ENCODE peak calls at places on chromosomes 1 and 21, in six cellular contexts. One of them, this sample, is unnamed. For H3K27me3, the result is how much of the 10 kb centered on the place peaks cover.

GRCh38 chr1:22184892-22185612 is 42.2 kb upstream of the WNT4 start:
- DNase-seq in GM23248: no peak
- DNase-seq in CD8-positive, alpha-beta T cell: no peak
- DNase-seq in MM.1S: no peak
- DNase-seq in dorsolateral prefrontal cortex: no peak
- DNase-seq in adrenal gland: no peak
- DNase-seq in this sample: peak

GRCh38 chr1:234322979-234323378 is 50.3 kb upstream of the COA6 start:
- DNase-seq in GM23248: peak
- DNase-seq in CD8-positive, alpha-beta T cell: peak
- DNase-seq in MM.1S: peak
- DNase-seq in dorsolateral prefrontal cortex: no peak
- DNase-seq in adrenal gland: peak
- DNase-seq in this sample: peak

GRCh38 chr1:6800728-6801127 is 15.5 kb downstream of the CAMTA1 start:
- DNase-seq in GM23248: peak
- DNase-seq in CD8-positive, alpha-beta T cell: no peak
- DNase-seq in MM.1S: no peak
- DNase-seq in dorsolateral prefrontal cortex: no peak
- DNase-seq in adrenal gland: no peak
- DNase-seq in this sample: peak

GRCh38 chr1:158286966-158287365 is 2.8 kb upstream of the CD1C start:
- DNase-seq in GM23248: no peak
- DNase-seq in CD8-positive, alpha-beta T cell: no peak
- DNase-seq in MM.1S: no peak
- DNase-seq in dorsolateral prefrontal cortex: no peak
- DNase-seq in adrenal gland: no peak
- DNase-seq in this sample: no peak

GRCh38 chr1:175564723-175565122 is 178.7 kb downstream of the TNR start:
- DNase-seq in GM23248: no peak
- DNase-seq in CD8-positive, alpha-beta T cell: no peak
- DNase-seq in MM.1S: no peak
- DNase-seq in dorsolateral prefrontal cortex: no peak
- DNase-seq in adrenal gland: no peak
- DNase-seq in this sample: no peak

GRCh38 chr1:4512622-4513021 is 141.8 kb upstream of the AJAP1 start:
- DNase-seq in GM23248: no peak
- DNase-seq in CD8-positive, alpha-beta T cell: no peak
- DNase-seq in MM.1S: no peak
- DNase-seq in dorsolateral prefrontal cortex: no peak
- DNase-seq in adrenal gland: peak
- DNase-seq in this sample: no peak

GRCh38 chr1:38817958-38818705 is 41.4 kb downstream of the RRAGC start:
- DNase-seq in GM23248: peak
- DNase-seq in CD8-positive, alpha-beta T cell: peak
- DNase-seq in MM.1S: peak
- DNase-seq in dorsolateral prefrontal cortex: no peak
- DNase-seq in adrenal gland: peak
- DNase-seq in this sample: peak

GRCh38 chr1:226125831-226126230 is 60.7 kb downstream of the ACBD3 start:
- DNase-seq in GM23248: no peak
- DNase-seq in CD8-positive, alpha-beta T cell: no peak
- DNase-seq in MM.1S: no peak
- DNase-seq in dorsolateral prefrontal cortex: no peak
- DNase-seq in adrenal gland: no peak
- DNase-seq in this sample: no peak

GRCh38 chr1:196609114-196609737 is 986 bp upstream of the KCNT2 start:
- DNase-seq in GM23248: peak
- DNase-seq in CD8-positive, alpha-beta T cell: no peak
- DNase-seq in MM.1S: no peak
- DNase-seq in dorsolateral prefrontal cortex: no peak
- DNase-seq in adrenal gland: no peak
- DNase-seq in this sample: no peak

GRCh38 chr1:235939488-235939775 is 72.7 kb upstream of the LYST start:
- DNase-seq in GM23248: peak
- DNase-seq in CD8-positive, alpha-beta T cell: no peak
- DNase-seq in MM.1S: no peak
- DNase-seq in dorsolateral prefrontal cortex: no peak
- DNase-seq in adrenal gland: no peak
- DNase-seq in this sample: peak

GRCh38 chr21:41763996-41764395 is 2.9 kb downstream of the RIPK4 start:
- DNase-seq in GM23248: no peak
- DNase-seq in CD8-positive, alpha-beta T cell: no peak
- DNase-seq in MM.1S: no peak
- DNase-seq in dorsolateral prefrontal cortex: no peak
- DNase-seq in adrenal gland: no peak
- DNase-seq in this sample: no peak

GRCh38 chr1:53134961-53135734 is 7.3 kb downstream of the SLC1A7 start:
- DNase-seq in GM23248: peak
- DNase-seq in CD8-positive, alpha-beta T cell: no peak
- DNase-seq in MM.1S: no peak
- DNase-seq in dorsolateral prefrontal cortex: no peak
- DNase-seq in adrenal gland: no peak
- DNase-seq in this sample: peak

GRCh38 chr21:32281531-32281930 is 2.7 kb upstream of the MIS18A start:
- DNase-seq in GM23248: no peak
- DNase-seq in CD8-positive, alpha-beta T cell: no peak
- DNase-seq in MM.1S: no peak
- DNase-seq in dorsolateral prefrontal cortex: no peak
- DNase-seq in adrenal gland: no peak
- DNase-seq in this sample: peak

GRCh38 chr21:15058718-15059316 is 6.0 kb downstream of the NRIP1 start:
- DNase-seq in GM23248: peak
- DNase-seq in CD8-positive, alpha-beta T cell: no peak
- DNase-seq in MM.1S: peak
- DNase-seq in dorsolateral prefrontal cortex: no peak
- DNase-seq in adrenal gland: no peak
- DNase-seq in this sample: peak

GRCh38 chr1:112737573-112737972 is 22.4 kb upstream of the PPM1J start:
- DNase-seq in GM23248: no peak
- DNase-seq in CD8-positive, alpha-beta T cell: no peak
- DNase-seq in MM.1S: no peak
- DNase-seq in dorsolateral prefrontal cortex: no peak
- DNase-seq in adrenal gland: no peak
- DNase-seq in this sample: no peak

GRCh38 chr1:148264374-148265276 is 112.5 kb upstream of the NBPF11 start:
- DNase-seq in GM23248: peak
- DNase-seq in CD8-positive, alpha-beta T cell: no peak
- DNase-seq in MM.1S: no peak
- DNase-seq in dorsolateral prefrontal cortex: no peak
- DNase-seq in adrenal gland: no peak
- DNase-seq in this sample: peak

GRCh38 chr1:91807921-91808620 is 77.9 kb downstream of the TGFBR3 start:
- DNase-seq in GM23248: no peak
- DNase-seq in CD8-positive, alpha-beta T cell: no peak
- DNase-seq in MM.1S: no peak
- DNase-seq in dorsolateral prefrontal cortex: no peak
- DNase-seq in adrenal gland: no peak
- DNase-seq in this sample: no peak

DNA sequence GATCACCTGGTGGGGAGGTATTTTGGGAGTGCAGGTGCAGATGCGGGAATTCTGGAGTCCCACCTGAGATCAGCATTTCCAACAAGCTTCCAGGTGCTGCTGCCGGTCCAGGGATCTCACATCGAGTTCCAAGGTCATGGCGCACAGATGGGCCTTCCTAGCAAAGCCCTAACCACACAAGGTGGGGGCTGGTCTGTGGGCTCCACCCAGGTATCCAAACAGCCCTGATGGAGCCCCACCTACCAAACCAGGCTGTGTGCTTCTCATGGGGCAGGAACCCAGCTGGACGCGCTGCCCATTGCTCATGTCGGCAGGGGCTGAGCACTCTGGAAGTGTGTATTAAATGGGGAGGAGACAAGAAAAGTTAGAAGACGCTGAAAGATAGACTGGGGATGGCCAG is 35.0 kb upstream of the TMEM51 start:
- DNase-seq in GM23248: no peak
- DNase-seq in CD8-positive, alpha-beta T cell: no peak
- DNase-seq in MM.1S: no peak
- DNase-seq in dorsolateral prefrontal cortex: no peak
- DNase-seq in adrenal gland: no peak
- DNase-seq in this sample: no peak
- H3K27me3 ChIP-seq in GM23248: under half
- H3K27me3 ChIP-seq in CD8-positive, alpha-beta T cell: under half
- H3K27me3 ChIP-seq in MM.1S: under half
- H3K27me3 ChIP-seq in dorsolateral prefrontal cortex: under half
- H3K27me3 ChIP-seq in adrenal gland: under half
- H3K27me3 ChIP-seq in this sample: under half

GRCh38 chr1:189775343-189775742 is 702.3 kb downstream of the BRINP3 start:
- DNase-seq in GM23248: peak
- DNase-seq in CD8-positive, alpha-beta T cell: no peak
- DNase-seq in MM.1S: no peak
- DNase-seq in dorsolateral prefrontal cortex: no peak
- DNase-seq in adrenal gland: no peak
- DNase-seq in this sample: peak
- H3K27me3 ChIP-seq in GM23248: under half
- H3K27me3 ChIP-seq in CD8-positive, alpha-beta T cell: under half
- H3K27me3 ChIP-seq in MM.1S: under half
- H3K27me3 ChIP-seq in dorsolateral prefrontal cortex: under half
- H3K27me3 ChIP-seq in adrenal gland: under half
- H3K27me3 ChIP-seq in this sample: under half

DNA sequence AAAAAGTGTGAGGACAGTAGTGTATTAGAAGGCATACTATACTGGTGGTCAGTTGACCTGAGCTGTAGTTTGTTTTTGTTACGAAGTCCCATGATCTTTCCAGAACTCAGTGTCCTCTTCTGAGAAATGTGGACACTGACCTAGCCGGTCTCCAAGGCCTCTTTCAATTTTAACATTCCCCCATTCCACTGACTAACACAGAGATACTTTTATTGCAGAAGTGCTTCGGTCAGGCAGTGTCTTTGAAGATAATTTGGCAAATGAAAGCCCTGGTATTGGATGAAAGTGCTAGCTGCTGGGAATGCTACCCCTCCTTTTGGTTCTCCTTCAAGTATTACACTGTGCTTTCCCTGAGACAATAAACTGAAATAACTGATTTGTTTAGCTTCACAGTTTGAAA is 89.4 kb downstream of the LMO4 start:
- DNase-seq in GM23248: no peak
- DNase-seq in CD8-positive, alpha-beta T cell: no peak
- DNase-seq in MM.1S: no peak
- DNase-seq in dorsolateral prefrontal cortex: no peak
- DNase-seq in adrenal gland: no peak
- DNase-seq in this sample: no peak
- H3K27me3 ChIP-seq in GM23248: under half
- H3K27me3 ChIP-seq in CD8-positive, alpha-beta T cell: under half
- H3K27me3 ChIP-seq in MM.1S: under half
- H3K27me3 ChIP-seq in dorsolateral prefrontal cortex: under half
- H3K27me3 ChIP-seq in adrenal gland: under half
- H3K27me3 ChIP-seq in this sample: under half

DNA sequence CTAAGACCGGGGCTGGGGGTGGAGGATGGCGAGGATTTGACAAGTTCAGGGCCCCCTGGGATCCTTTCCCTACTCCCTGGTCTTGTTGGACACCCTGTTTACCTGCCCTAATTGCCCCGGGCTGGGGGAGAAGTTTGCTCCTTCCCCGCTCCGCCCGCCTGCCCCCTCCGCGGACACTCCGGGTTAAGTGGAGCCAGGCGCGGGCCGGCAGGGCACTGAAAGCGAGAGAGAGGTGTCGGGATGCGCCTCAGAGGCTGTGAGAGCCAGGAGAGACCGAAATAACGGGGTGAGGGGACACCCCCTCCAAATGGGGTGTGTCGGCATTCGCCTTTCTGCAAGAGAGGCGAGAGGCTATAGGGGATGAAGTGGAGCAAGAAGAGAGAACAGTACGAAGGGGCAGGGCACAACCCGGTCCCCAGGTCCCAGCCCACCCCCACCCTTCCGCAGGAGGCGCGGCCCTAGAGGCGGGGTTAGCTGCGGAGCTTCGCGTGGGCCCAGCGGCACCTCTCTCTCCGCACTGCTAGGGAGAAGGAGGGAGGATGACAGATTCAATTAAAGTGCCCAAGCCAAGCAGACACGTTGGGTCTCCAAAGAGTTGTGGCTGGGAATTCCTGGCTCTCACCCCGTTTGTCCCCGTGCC is 3.8 kb downstream of the EFNA3 start:
- DNase-seq in GM23248: peak
- DNase-seq in CD8-positive, alpha-beta T cell: no peak
- DNase-seq in MM.1S: no peak
- DNase-seq in dorsolateral prefrontal cortex: no peak
- DNase-seq in adrenal gland: no peak
- DNase-seq in this sample: no peak
- H3K27me3 ChIP-seq in GM23248: under half
- H3K27me3 ChIP-seq in CD8-positive, alpha-beta T cell: under half
- H3K27me3 ChIP-seq in MM.1S: half or more
- H3K27me3 ChIP-seq in dorsolateral prefrontal cortex: under half
- H3K27me3 ChIP-seq in adrenal gland: under half
- H3K27me3 ChIP-seq in this sample: half or more

GRCh38 chr1:205985330-205986005 is 17.7 kb downstream of the RAB7B start:
- DNase-seq in GM23248: peak
- DNase-seq in CD8-positive, alpha-beta T cell: no peak
- DNase-seq in MM.1S: no peak
- DNase-seq in dorsolateral prefrontal cortex: no peak
- DNase-seq in adrenal gland: no peak
- DNase-seq in this sample: peak

GRCh38 chr1:205986291-205986690 is 16.9 kb downstream of the RAB7B start:
- DNase-seq in GM23248: peak
- DNase-seq in CD8-positive, alpha-beta T cell: no peak
- DNase-seq in MM.1S: peak
- DNase-seq in dorsolateral prefrontal cortex: no peak
- DNase-seq in adrenal gland: no peak
- DNase-seq in this sample: no peak

GRCh38 chr1:205983925-205984725 is 19.1 kb downstream of the RAB7B start:
- DNase-seq in GM23248: peak
- DNase-seq in CD8-positive, alpha-beta T cell: no peak
- DNase-seq in MM.1S: peak
- DNase-seq in dorsolateral prefrontal cortex: peak
- DNase-seq in adrenal gland: peak
- DNase-seq in this sample: peak

GRCh38 chr1:205988585-205988995 is 14.6 kb downstream of the RAB7B start:
- DNase-seq in GM23248: no peak
- DNase-seq in CD8-positive, alpha-beta T cell: no peak
- DNase-seq in MM.1S: no peak
- DNase-seq in dorsolateral prefrontal cortex: no peak
- DNase-seq in adrenal gland: no peak
- DNase-seq in this sample: no peak

DNA sequence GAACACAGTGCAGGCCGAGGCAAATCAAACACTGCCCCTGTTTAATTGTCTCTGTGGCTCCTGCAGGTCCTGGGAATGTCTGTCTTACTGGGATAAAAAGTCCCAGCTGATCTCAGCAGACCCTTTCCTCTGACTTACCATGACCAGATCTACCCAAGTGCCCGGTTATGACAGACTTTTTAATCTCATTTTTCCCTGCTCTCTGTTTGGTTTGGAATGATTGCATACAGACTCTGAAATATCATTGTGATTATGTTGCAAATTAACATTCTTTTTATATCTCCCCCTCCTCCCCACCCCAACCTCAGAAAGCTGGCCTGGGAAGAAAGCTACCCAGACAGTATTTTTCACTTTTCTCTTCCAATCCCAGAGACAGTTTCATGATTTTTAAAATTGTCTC is 16.3 kb downstream of the RAB7B start:
- DNase-seq in GM23248: no peak
- DNase-seq in CD8-positive, alpha-beta T cell: no peak
- DNase-seq in MM.1S: no peak
- DNase-seq in dorsolateral prefrontal cortex: no peak
- DNase-seq in adrenal gland: no peak
- DNase-seq in this sample: no peak
- H3K27me3 ChIP-seq in GM23248: under half
- H3K27me3 ChIP-seq in CD8-positive, alpha-beta T cell: under half
- H3K27me3 ChIP-seq in MM.1S: under half
- H3K27me3 ChIP-seq in dorsolateral prefrontal cortex: under half
- H3K27me3 ChIP-seq in adrenal gland: under half
- H3K27me3 ChIP-seq in this sample: under half